ENCODE peak calls at places on chromosomes 12 and 14, in ten cellular contexts. C is AG04450, I is right lobe of liver, N is omental fat pad, S is astrocyte of the cerebellum, V is adrenal gland, E is fibroblast of mammary gland, B is GM23338, D is WERI-Rb-1, T is IMR-90. W is an unnamed sample.

GRCh38 chr12:122250047-122250446 is 16.2 kb downstream of the VPS33A start:
- DNase-seq in N (no peak), C (no peak), S (no peak), B (no peak), T (no peak), V (no peak), D (no peak), I (no peak), E (no peak), W (no peak)

GRCh38 chr12:2959508-2960431 is 573 bp downstream of the TEAD4 start:
- DNase-seq in V (peak), C (no peak), E (peak), N (no peak), S (no peak), B (peak), D (peak), I (peak), T (peak), W (peak)

GRCh38 chr14:75198291-75198933 is 22.0 kb upstream of the TMED10 start:
- DNase-seq in S (no peak), I (no peak), C (no peak), V (no peak), T (no peak), E (no peak), B (no peak), N (no peak), D (no peak), W (no peak)

GRCh38 chr12:57119294-57119693 is 8.1 kb upstream of the STAT6 start:
- DNase-seq in D (no peak), B (no peak), E (no peak), N (no peak), S (no peak), T (no peak), I (no peak), C (no peak), V (no peak), W (no peak)

GRCh38 chr12:105330283-105330937 is at the start of gene C12orf75:
- DNase-seq in S (peak), N (no peak), C (no peak), E (peak), B (peak), V (peak), T (peak), I (peak), D (peak), W (peak)

GRCh38 chr14:94423465-94424056 is 29.0 kb downstream of the SERPINA11 start:
- DNase-seq in D (peak), I (peak), T (peak), B (peak), N (peak), E (peak), S (peak), V (peak), C (no peak), W (peak)

GRCh38 chr12:92257261-92257660 is 111.6 kb upstream of the BTG1 start:
- DNase-seq in E (no peak), C (no peak), S (no peak), V (no peak), I (no peak), T (no peak), D (no peak), B (no peak), N (no peak), W (no peak)

GRCh38 chr12:120892265-120892664 is 11.9 kb downstream of the SPPL3 start:
- DNase-seq in B (no peak), N (no peak), D (no peak), T (no peak), V (no peak), S (no peak), I (no peak), E (no peak), C (no peak), W (no peak)

GRCh38 chr14:92440345-92441003 is 73.1 kb upstream of the RIN3 start:
- DNase-seq in S (no peak), N (no peak), B (no peak), I (no peak), D (no peak), V (no peak), C (no peak), E (no peak), T (no peak), W (no peak)

GRCh38 chr14:103382375-103382774 is 2.8 kb upstream of the MARK3 start:
- DNase-seq in S (no peak), B (no peak), V (no peak), I (no peak), T (peak), C (no peak), N (no peak), D (no peak), E (peak), W (no peak)

GRCh38 chr12:49552899-49553298 is 14.1 kb downstream of the KCNH3 start:
- DNase-seq in D (no peak), N (no peak), S (no peak), C (no peak), E (no peak), I (no peak), T (no peak), B (no peak), V (no peak), W (no peak)

GRCh38 chr14:97414718-97415098 is 617.5 kb downstream of the VRK1 start:
- DNase-seq in S (no peak), N (no peak), C (no peak), D (no peak), I (no peak), B (peak), T (no peak), V (no peak), E (no peak), W (no peak)

GRCh38 chr14:94680498-94681288 is 68.5 kb downstream of the SERPINA3 start:
- DNase-seq in N (no peak), E (no peak), S (no peak), T (no peak), B (no peak), D (no peak), V (no peak), I (peak), C (no peak), W (peak)

GRCh38 chr12:117514016-117514415 is 152.6 kb upstream of the NOS1 start:
- DNase-seq in V (no peak), N (no peak), E (no peak), T (no peak), D (no peak), B (peak), S (no peak), I (no peak), C (no peak), W (no peak)

GRCh38 chr14:68307769-68308168 is 485.1 kb downstream of the ZFP36L1 start:
- DNase-seq in I (no peak), S (no peak), C (no peak), B (no peak), N (no peak), T (peak), D (no peak), E (peak), V (no peak), W (no peak)

GRCh38 chr14:29558516-29558915 is 369.1 kb downstream of the PRKD1 start:
- DNase-seq in C (peak), T (peak), I (no peak), S (no peak), B (no peak), E (no peak), N (no peak), V (no peak), D (no peak), W (no peak)

GRCh38 chr14:76509291-76509690 is 133.4 kb downstream of the ESRRB start:
- DNase-seq in V (no peak), N (no peak), I (no peak), D (no peak), T (no peak), E (no peak), C (no peak), B (no peak), S (no peak), W (no peak)

GRCh38 chr14:76516884-76517283 is 140.9 kb downstream of the ESRRB start:
- DNase-seq in D (peak), E (no peak), I (no peak), B (no peak), V (no peak), N (no peak), S (no peak), T (no peak), C (no peak), W (no peak)

GRCh38 chr14:76510255-76510654 is 134.3 kb downstream of the ESRRB start:
- DNase-seq in N (no peak), I (no peak), E (no peak), C (no peak), S (no peak), B (no peak), V (no peak), D (no peak), T (no peak), W (no peak)

GRCh38 chr14:76518366-76518765 is 142.4 kb downstream of the ESRRB start:
- DNase-seq in N (no peak), I (no peak), S (no peak), D (no peak), E (no peak), C (no peak), T (no peak), V (no peak), B (no peak), W (no peak)

GRCh38 chr14:76514599-76514998 is 138.7 kb downstream of the ESRRB start:
- DNase-seq in E (peak), S (no peak), I (no peak), C (no peak), D (peak), T (peak), V (no peak), N (no peak), B (no peak), W (no peak)
- TF ChIP-seq CTCF in E (no peak), S (peak), I (peak), C (peak), D (peak), T (peak), V (no peak), N (no peak), B (peak), W (no peak)

DNA sequence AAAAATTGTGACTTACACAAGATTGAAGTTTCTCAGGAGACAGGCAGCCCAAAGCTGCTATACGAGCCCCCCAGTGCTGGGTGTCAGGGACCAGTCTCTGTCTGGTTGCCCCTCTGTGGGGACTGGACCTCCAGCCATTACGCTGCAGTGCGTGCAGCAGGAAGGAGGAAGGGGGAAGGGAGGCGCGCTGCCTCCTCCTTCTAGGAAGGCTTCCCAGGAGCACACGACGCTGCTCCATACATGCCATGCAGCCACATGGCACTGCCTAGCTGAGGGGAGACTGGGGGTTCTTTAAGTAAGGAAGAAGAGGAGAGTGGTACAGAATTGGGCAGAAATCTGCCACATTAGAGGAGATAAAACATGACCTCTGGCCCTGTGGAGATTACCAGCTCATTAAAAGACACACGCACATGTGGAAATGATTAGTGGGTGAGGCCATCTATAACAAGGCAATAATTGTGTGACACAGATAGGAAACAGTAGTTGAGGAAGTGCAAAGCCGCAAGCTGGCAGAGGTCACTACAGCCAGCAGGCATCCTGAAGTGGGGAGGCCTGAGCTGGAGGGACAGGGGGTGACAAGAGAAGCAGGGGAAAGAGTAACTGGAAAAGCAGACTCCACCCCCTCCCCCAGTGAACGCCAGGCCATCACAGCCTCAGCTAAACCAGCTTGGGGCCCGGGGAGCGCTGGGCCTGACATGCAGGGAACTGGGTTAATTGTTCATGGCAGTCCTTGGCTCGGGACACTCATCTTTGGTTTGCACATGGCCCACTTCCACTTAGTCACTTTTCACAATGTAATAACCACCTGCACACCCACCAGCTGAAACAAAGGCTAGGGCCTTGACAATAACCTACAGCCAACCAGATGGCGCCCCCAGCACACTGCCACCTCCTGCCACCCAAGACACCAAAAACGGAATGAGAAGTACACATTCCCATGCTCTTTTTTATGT is 39.6 kb downstream of the CCDC88C start:
- DNase-seq in I (no peak), B (no peak), C (no peak), E (no peak), V (no peak), S (no peak), D (no peak), N (no peak), T (no peak), W (no peak)
- TF ChIP-seq CTCF in I (no peak), B (peak), C (no peak), E (no peak), V (no peak), S (no peak), D (no peak), N (no peak), T (no peak), W (no peak)

GRCh38 chr12:52395761-52396434 is 10.2 kb downstream of the KRT82 start:
- DNase-seq in T (no peak), E (peak), D (peak), C (no peak), B (peak), V (peak), I (no peak), N (no peak), S (no peak), W (peak)
- TF ChIP-seq CTCF in T (no peak), E (peak), D (peak), C (peak), B (peak), V (peak), I (no peak), N (no peak), S (peak), W (no peak)

DNA sequence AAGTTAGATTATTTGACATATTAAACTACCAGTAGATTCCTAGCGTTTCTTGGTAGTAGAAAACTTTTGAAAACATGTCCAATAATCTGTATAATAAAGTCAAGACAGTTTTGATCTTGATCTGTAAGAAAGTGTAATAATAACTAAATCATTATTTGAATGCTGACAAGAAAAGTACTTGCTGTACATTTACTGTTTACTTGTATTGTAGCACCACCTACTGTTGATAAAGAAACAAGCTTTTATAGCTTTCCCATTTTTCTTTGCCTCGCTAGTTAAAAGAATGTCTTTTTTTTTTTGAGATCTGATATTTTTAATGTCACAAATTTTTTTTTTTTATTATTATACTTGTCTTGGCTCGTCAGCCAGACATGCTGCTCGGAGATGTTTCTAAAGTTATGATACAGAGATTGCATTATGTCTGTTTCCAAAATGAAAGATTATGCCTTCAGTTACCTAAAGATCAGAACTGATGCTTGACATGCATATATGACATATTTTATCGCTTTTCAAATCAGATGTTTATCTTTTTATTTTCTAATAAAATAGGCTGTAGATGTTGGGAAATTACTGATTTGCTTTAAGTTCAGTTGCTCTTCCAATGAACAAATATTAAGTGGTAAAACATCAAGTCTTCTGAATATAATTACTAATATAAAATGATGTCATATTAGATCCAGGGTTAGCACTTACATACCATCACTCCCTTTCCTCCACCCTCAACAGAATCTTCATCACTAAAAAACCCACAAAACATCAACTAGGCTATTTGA is 140.5 kb downstream of the AKAP6 start:
- DNase-seq in B (peak), N (no peak), S (peak), C (no peak), T (peak), E (peak), D (no peak), V (no peak), I (no peak), W (no peak)
- TF ChIP-seq CTCF in B (no peak), N (no peak), S (peak), C (peak), T (peak), E (peak), D (peak), V (peak), I (peak), W (peak)